ENCODE peak calls at places on chromosomes 6 and 20, in four cellular contexts. B, R, S and E are unnamed samples.

GRCh38 chr6:17986656-17987575 is 519 bp downstream of the KIF13A start:
- DNase-seq in R (peak; percentile 49), B (peak; percentile 86), S (peak; percentile 40), E (peak; percentile 54)

GRCh38 chr6:159163901-159164370 is 5.3 kb upstream of the FNDC1 start:
- DNase-seq in B (no peak), S (peak; percentile 49), R (no peak), E (peak; percentile 73)

GRCh38 chr6:131161987-131162386 is 26.7 kb downstream of the AKAP7 start:
- DNase-seq in R (no peak), B (no peak), S (no peak), E (no peak)

GRCh38 chr20:50348118-50348517 is 157.5 kb downstream of the CEBPB start:
- DNase-seq in B (no peak), R (peak; percentile 43), S (no peak), E (no peak)

GRCh38 chr6:41531591-41532582 is 14.3 kb upstream of the FOXP4 start:
- DNase-seq in B (no peak), R (no peak), S (peak; percentile 89), E (peak; percentile 55)

GRCh38 chr6:3822747-3823445 is 26.3 kb upstream of the FAM50B start:
- DNase-seq in B (no peak), R (peak; percentile 26), S (peak; percentile 49), E (peak; percentile 65)

GRCh38 chr6:155147958-155148663 is 115.7 kb upstream of the CLDN20 start:
- DNase-seq in S (no peak), R (no peak), B (no peak), E (no peak)

GRCh38 chr6:142912125-142912524 is 32.9 kb downstream of the HIVEP2 start:
- DNase-seq in S (no peak), B (no peak), R (no peak), E (no peak)

GRCh38 chr6:36626636-36627035 is 32.5 kb downstream of the SRSF3 start:
- DNase-seq in S (no peak), B (peak; percentile 46), R (no peak), E (peak; percentile 48)

GRCh38 chr20:44856847-44857448 is 28.6 kb upstream of the YWHAB start:
- DNase-seq in S (peak; percentile 16), B (no peak), R (no peak), E (no peak)

GRCh38 chr6:158356586-158357546 is 44.6 kb downstream of the TULP4 start:
- DNase-seq in R (no peak), S (no peak), B (no peak), E (no peak)

GRCh38 chr6:150620244-150620643 is 20.6 kb downstream of the PLEKHG1 start:
- DNase-seq in S (no peak), B (no peak), R (no peak), E (no peak)

GRCh38 chr6:158518196-158519127 is 41.4 kb upstream of the TMEM181 start:
- DNase-seq in R (peak; percentile 67), S (peak; percentile 83), B (no peak), E (peak; percentile 82)

GRCh38 chr20:6629564-6629963 is 137.9 kb upstream of the BMP2 start:
- DNase-seq in S (no peak), B (no peak), R (no peak), E (no peak)

GRCh38 chr6:144219056-144219685 is 66.0 kb upstream of the UTRN start:
- DNase-seq in S (peak; percentile 72), B (no peak), R (no peak), E (peak; percentile 79)

GRCh38 chr20:6829510-6830116 is 62.1 kb downstream of the BMP2 start:
- DNase-seq in R (no peak), S (peak; percentile 1), B (no peak), E (peak; percentile 10)

GRCh38 chr6:151757506-151757955 is 50.0 kb upstream of the ESR1 start:
- DNase-seq in S (no peak), B (no peak), R (no peak), E (no peak)

GRCh38 chr6:158817298-158818007 is 1.7 kb downstream of the EZR start:
- DNase-seq in S (no peak), B (no peak), R (peak; percentile 68), E (peak; percentile 26)

GRCh38 chr6:113344969-113345368 is 512.2 kb upstream of the MARCKS start:
- DNase-seq in B (no peak), R (no peak), S (no peak), E (peak; percentile 43)

GRCh38 chr6:128158496-128158895 is 257.6 kb upstream of the THEMIS start:
- DNase-seq in S (peak; percentile 3), B (no peak), R (no peak), E (no peak)

GRCh38 chr6:10621227-10621626 is 73.2 kb downstream of the C6orf52 start:
- DNase-seq in R (no peak), B (no peak), S (no peak), E (no peak)

GRCh38 chr6:121549741-121550140 is 114.3 kb downstream of the GJA1 start:
- DNase-seq in R (no peak), B (no peak), S (peak; percentile 88), E (peak; percentile 81)

GRCh38 chr6:27791182-27791939 is 120.8 kb downstream of the OR2B2 start:
- DNase-seq in R (peak; percentile 59), B (no peak), S (peak; percentile 88), E (peak; percentile 89)

GRCh38 chr20:37983286-37983685 is 50.0 kb downstream of the TTI1 start:
- DNase-seq in B (no peak), R (no peak), S (no peak), E (no peak)

GRCh38 chr20:37977786-37978185 is 55.5 kb downstream of the TTI1 start:
- DNase-seq in S (no peak), R (no peak), B (no peak), E (no peak)

GRCh38 chr20:37980383-37980782 is 52.9 kb downstream of the TTI1 start:
- DNase-seq in S (no peak), B (no peak), R (no peak), E (no peak)

GRCh38 chr20:37979021-37979985 is 54.0 kb downstream of the TTI1 start:
- DNase-seq in B (no peak), R (no peak), S (no peak), E (no peak)

GRCh38 chr20:37980876-37981275 is 52.4 kb downstream of the TTI1 start:
- DNase-seq in R (no peak), S (no peak), B (no peak), E (no peak)
- TF ChIP-seq CTCF in R (no peak), S (no peak), B (no peak), E (no peak)

GRCh38 chr6:161356167-161356844 is 82.4 kb upstream of the AGPAT4 start:
- DNase-seq in R (no peak), S (no peak), B (no peak), E (no peak)
- H3K4me3 ChIP-seq in R (no peak overlapping the region), S (no peak overlapping the region), B (no peak overlapping the region), E (no peak overlapping the region)

GRCh38 chr20:48986899-48987298 is 59.2 kb upstream of the CSE1L start:
- DNase-seq in R (no peak), B (no peak), S (no peak), E (no peak)
- TF ChIP-seq CTCF in R (peak; percentile 27), B (no peak), S (peak; percentile 34), E (no peak)

GRCh38 chr20:31594558-31595379 is 10.3 kb upstream of the ID1 start:
- DNase-seq in S (no peak), R (no peak), B (no peak), E (no peak)
- H3K4me3 ChIP-seq in S (no peak overlapping the region), R (no peak overlapping the region), B (no peak overlapping the region), E (no peak overlapping the region)